ENCODE peak calls at places on chromosome 2, in eight cellular contexts. E, Y, M, R, A, H, G and S are unnamed samples.

GRCh38 chr2:163553601-163554000 is 182.2 kb downstream of the FIGN start:
- DNase-seq in E (no peak), Y (no peak), M (no peak), R (no peak), A (peak; percentile 16), H (no peak), G (no peak), S (no peak)

GRCh38 chr2:221780281-221780688 is 208.2 kb upstream of the EPHA4 start:
- DNase-seq in E (no peak), Y (peak; percentile 56), M (no peak), R (no peak), A (no peak), H (no peak), G (no peak), S (no peak)

GRCh38 chr2:43609304-43609883 is 13.6 kb upstream of the THADA start:
- DNase-seq in E (no peak), Y (peak; percentile 55), M (no peak), R (no peak), A (no peak), H (no peak), G (peak; percentile 66), S (no peak)

GRCh38 chr2:182946949-182947348 is 80.5 kb upstream of the FRZB start:
- DNase-seq in E (no peak), Y (peak; percentile 21), M (no peak), R (no peak), A (no peak), H (no peak), G (no peak), S (no peak)

GRCh38 chr2:133158442-133158841 is 409.8 kb downstream of the NCKAP5 start:
- DNase-seq in E (no peak), Y (no peak), M (no peak), R (no peak), A (no peak), H (no peak), G (no peak), S (no peak)

GRCh38 chr2:44748-45341 is 1.5 kb downstream of the FAM110C start:
- DNase-seq in E (no peak), Y (no peak), M (no peak), R (no peak), A (no peak), H (peak; percentile 57), G (no peak), S (peak; percentile 88)

GRCh38 chr2:58762176-58762781 is 521.2 kb upstream of the FANCL start:
- DNase-seq in E (no peak), Y (peak; percentile 78), M (peak; percentile 38), R (peak; percentile 45), A (peak; percentile 4), H (peak; percentile 49), G (peak; percentile 5), S (peak; percentile 28)

GRCh38 chr2:74301262-74301661 is 42.0 kb downstream of the SLC4A5 start:
- DNase-seq in E (no peak), Y (no peak), M (no peak), R (no peak), A (no peak), H (no peak), G (no peak), S (no peak)

GRCh38 chr2:46878886-46879285 is 36.7 kb downstream of the MCFD2 start:
- DNase-seq in E (no peak), Y (peak; percentile 33), M (no peak), R (peak; percentile 76), A (no peak), H (no peak), G (no peak), S (peak; percentile 22)

GRCh38 chr2:237600205-237600846 is 9.8 kb upstream of the RAB17 start:
- DNase-seq in E (no peak), Y (no peak), M (no peak), R (no peak), A (no peak), H (no peak), G (no peak), S (no peak)

GRCh38 chr2:7288484-7288883 is 371.3 kb downstream of the RNF144A start:
- DNase-seq in E (no peak), Y (no peak), M (no peak), R (no peak), A (no peak), H (no peak), G (no peak), S (no peak)

GRCh38 chr2:45922577-45922988 is 271.1 kb downstream of the PRKCE start:
- DNase-seq in E (no peak), Y (peak; percentile 24), M (no peak), R (peak; percentile 30), A (no peak), H (no peak), G (no peak), S (no peak)

GRCh38 chr2:206805922-206806607 is 40.7 kb downstream of the FASTKD2 start:
- DNase-seq in E (no peak), Y (no peak), M (no peak), R (no peak), A (no peak), H (no peak), G (no peak), S (no peak)